ENCODE peak calls at places on chromosomes 12 and 14, in six cellular contexts. G is IMR-90, E is cardiac muscle cell, N is body of pancreas, K is stomach, J is AG10803. X is an unnamed sample.

GRCh38 chr14:87990687-87991086 is 2.3 kb downstream of the GALC start:
- DNase-seq in J (no peak), G (no peak), K (no peak), N (peak; percentile 41), E (no peak), X (no peak)

GRCh38 chr14:90726656-90727055 is 89.6 kb downstream of the TTC7B start:
- DNase-seq in E (peak; percentile 41), J (peak; percentile 73), K (peak; percentile 35), N (peak; percentile 46), G (peak; percentile 37), X (peak; percentile 42)

GRCh38 chr12:49895773-49896172 is 7.9 kb downstream of the FAIM2 start:
- DNase-seq in E (no peak), N (no peak), G (no peak), K (no peak), J (no peak), X (no peak)

GRCh38 chr12:113424915-113425823 is 3.0 kb downstream of the SDSL start:
- DNase-seq in K (peak; percentile 61), E (peak; percentile 75), N (peak; percentile 49), G (peak; percentile 48), J (peak; percentile 57), X (no peak)

GRCh38 chr14:45891417-45892080 is 638.5 kb upstream of the MIS18BP1 start:
- DNase-seq in G (no peak), E (no peak), K (peak; percentile 36), N (peak; percentile 2), J (no peak), X (no peak)

GRCh38 chr12:27474344-27474743 is 27.8 kb downstream of the SMCO2 start:
- DNase-seq in K (no peak), J (peak; percentile 75), N (no peak), E (peak; percentile 66), G (peak; percentile 85), X (no peak)

GRCh38 chr12:114666746-114667668 is 17.0 kb downstream of the TBX3 start:
- DNase-seq in G (no peak), J (no peak), E (no peak), K (no peak), N (no peak), X (peak; percentile 94)

GRCh38 chr12:57881035-57881973 is 34.8 kb upstream of the CTDSP2 start:
- DNase-seq in J (peak; percentile 61), G (peak; percentile 71), N (no peak), K (no peak), E (no peak), X (no peak)

GRCh38 chr14:104436047-104436531 is 143.5 kb upstream of the C14orf180 start:
- DNase-seq in J (peak; percentile 24), G (no peak), K (peak; percentile 71), N (peak; percentile 77), E (peak; percentile 95), X (no peak)

GRCh38 chr12:77097846-77098245 is 32.5 kb upstream of the E2F7 start:
- DNase-seq in G (no peak), E (no peak), J (no peak), K (no peak), N (no peak), X (no peak)

GRCh38 chr12:30661210-30661609 is 34.5 kb downstream of the IPO8 start:
- DNase-seq in G (no peak), K (no peak), J (no peak), N (no peak), E (no peak), X (no peak)

DNA sequence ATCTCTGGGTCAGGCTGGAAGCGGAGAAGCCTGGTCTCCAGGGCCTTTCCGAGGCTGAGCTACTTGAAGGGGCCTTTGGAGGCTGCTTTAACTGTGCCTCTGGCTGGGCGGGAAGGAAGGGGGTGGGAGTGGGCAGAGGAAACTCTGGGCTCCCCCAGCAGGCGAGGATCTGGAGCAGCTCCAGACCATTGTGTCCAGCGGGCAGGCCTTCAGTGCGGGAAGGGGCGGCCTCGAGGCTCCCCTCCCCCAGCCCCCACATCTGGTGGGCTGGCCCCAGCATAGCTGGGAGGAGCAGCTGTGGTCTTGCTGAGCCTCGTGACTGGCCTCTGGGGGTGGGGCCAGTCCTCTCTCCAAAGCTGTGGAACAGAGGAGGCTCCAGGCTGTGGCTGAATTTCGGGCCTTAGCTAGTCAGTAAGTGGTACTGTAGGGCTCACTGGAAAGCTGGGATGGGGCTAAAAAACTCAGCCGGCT is 3.4 kb downstream of the TAMALIN start:
- DNase-seq in J (peak; percentile 80), E (peak; percentile 98), K (peak; percentile 38), G (peak; percentile 83), N (peak; percentile 63), X (peak; percentile 36)
- H3K4me3 ChIP-seq in J (no peak overlapping the region), E (no peak overlapping the region), K (no peak overlapping the region), G (no peak overlapping the region), N (no peak overlapping the region), X (peak overlapping the region; percentile 20)

GRCh38 chr12:131850856-131851559 is 22.8 kb downstream of the MMP17 start:
- DNase-seq in N (peak; percentile 59), E (no peak), G (no peak), J (no peak), K (peak; percentile 65), X (no peak)
- TF ChIP-seq CTCF in N (peak; percentile 72), E (no peak), G (peak; percentile 56), J (peak; percentile 50), K (no peak), X (peak; percentile 27)

GRCh38 chr14:99668998-99669314 is 15.1 kb upstream of the CYP46A1 start:
- DNase-seq in E (no peak), J (no peak), K (no peak), G (no peak), N (no peak), X (no peak)

GRCh38 chr14:99672506-99673327 is 11.4 kb upstream of the CYP46A1 start:
- DNase-seq in N (no peak), G (no peak), E (no peak), K (no peak), J (no peak), X (no peak)

GRCh38 chr14:99671230-99672224 is 12.6 kb upstream of the CYP46A1 start:
- DNase-seq in G (no peak), E (peak; percentile 19), N (no peak), J (no peak), K (no peak), X (no peak)

GRCh38 chr14:99668307-99668997 is 15.6 kb upstream of the CYP46A1 start:
- DNase-seq in K (no peak), N (no peak), E (no peak), J (no peak), G (no peak), X (no peak)

GRCh38 chr14:99670361-99671229 is 13.5 kb upstream of the CYP46A1 start:
- DNase-seq in E (no peak), G (peak; percentile 59), K (no peak), J (peak; percentile 37), N (no peak), X (peak; percentile 43)
- H3K4me3 ChIP-seq in E (no peak overlapping the region), G (no peak overlapping the region), K (no peak overlapping the region), J (no peak overlapping the region), N (no peak overlapping the region), X (no peak overlapping the region)

DNA sequence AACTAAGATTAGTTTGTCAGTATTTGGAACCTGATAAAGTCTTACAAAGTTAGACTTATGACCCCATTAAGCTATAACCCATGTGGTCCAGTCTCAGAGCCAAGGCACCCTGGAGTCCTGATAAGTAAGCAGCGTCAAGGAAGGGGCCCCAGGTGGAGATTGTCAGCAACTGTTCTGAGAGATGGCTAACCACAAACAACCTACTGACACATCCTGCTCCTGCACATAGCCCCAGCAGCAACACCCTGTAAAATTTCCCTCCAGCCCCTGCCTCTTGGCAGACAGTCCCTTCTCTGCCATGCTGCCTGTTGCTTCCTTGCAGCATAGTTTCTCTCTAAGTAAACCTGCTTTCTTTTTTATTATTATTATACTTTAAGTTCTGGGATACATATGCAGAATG is 220.4 kb upstream of the TMEM260 start:
- DNase-seq in N (no peak), G (no peak), K (no peak), J (no peak), E (peak; percentile 85), X (no peak)
- TF ChIP-seq CTCF in N (no peak), G (no peak), K (no peak), J (no peak), E (no peak), X (no peak)

DNA sequence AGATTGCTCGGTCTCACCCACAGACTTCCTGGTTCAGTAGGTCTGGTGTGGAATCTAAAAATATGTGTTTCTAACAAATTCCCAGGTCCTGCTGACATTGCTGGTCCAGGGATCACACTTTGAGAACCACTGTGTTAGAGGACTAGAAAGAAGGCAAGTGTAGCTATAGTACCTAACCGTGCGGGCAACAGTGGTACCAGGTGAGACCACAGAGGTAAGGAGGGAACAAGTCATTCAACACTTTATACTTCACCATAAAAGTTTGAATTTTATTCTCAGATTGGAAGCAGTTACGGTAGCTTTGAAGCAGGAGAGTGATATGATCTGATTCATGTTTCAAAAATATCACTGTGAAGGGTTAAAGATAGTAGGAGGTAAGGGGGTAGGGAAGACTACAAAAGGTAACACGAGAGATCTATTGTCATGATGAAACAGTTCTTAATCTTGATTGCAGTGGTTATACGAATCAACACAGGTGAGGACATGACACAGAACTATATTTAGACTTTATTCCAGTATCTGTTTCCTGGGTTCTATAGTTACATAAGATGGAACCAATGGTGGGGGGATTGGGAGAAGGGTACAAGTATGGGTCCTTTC is 73.5 kb downstream of the CDK17 start:
- DNase-seq in K (no peak), N (no peak), G (no peak), J (no peak), E (no peak), X (no peak)
- H3K4me3 ChIP-seq in K (no peak overlapping the region), N (no peak overlapping the region), G (no peak overlapping the region), J (no peak overlapping the region), E (no peak overlapping the region), X (no peak overlapping the region)

DNA sequence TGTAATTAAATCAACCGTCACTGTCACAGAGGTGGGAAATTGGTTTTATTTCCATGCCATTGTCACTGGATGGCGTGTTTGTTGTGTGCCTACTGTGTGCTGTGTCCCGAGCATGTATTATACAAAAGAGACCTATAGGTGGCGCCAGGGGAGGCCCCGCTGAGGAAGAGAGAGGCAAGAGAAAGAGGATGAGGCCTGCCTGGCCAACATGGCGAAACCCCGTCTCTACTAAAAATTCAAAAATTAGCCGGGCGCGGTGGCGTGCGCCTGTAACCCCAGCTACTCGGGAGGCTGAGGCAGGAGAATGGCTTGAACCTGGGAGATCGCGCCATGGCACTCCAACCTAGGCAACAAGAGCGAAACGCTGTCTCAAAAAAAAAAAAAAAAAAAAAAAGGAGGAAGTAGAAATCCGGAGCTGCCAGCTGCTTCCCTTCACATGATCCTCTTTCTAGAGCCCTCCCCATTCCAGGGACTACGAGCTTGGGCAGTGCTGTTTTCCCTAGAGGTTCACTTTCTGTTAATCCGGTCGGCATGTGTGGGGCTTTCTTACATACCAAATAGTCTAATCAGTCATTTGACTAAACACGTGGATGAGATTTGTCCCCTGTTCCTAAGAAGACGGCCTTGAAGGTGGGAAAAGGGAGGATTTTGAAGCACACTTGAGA is 6.4 kb upstream of the CCDC175 start:
- DNase-seq in N (peak; percentile 10), K (no peak), G (no peak), J (no peak), E (no peak), X (no peak)
- TF ChIP-seq CTCF in N (no peak), K (no peak), G (no peak), J (no peak), E (no peak), X (no peak)

DNA sequence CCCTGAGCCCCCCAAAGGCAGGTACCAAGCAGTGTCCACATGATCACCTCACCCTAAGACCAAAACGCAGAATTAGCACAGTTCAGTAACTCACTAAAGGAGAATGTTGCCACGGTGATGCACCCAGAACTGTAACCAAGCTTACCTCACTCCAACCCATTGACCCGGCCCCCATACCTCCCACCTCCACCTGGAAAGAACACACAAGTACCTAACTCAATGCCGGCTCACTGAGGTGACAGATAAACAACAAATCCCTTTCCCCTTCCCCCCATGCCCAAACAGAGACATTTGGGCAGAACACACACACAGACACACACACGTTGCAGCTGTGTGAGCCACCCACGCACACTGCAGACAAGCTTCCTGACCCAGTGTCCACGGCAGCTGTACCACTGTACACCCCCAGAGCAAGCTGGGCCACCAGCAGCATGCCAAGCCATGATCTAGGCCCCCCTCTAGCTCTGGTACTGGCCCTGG is 1.3 kb downstream of the RAPGEF3 start:
- DNase-seq in N (no peak), J (no peak), G (no peak), E (no peak), K (no peak), X (no peak)
- H3K4me3 ChIP-seq in N (no peak overlapping the region), J (peak overlapping the region; percentile 77), G (no peak overlapping the region), E (no peak overlapping the region), K (peak overlapping the region; percentile 57), X (no peak overlapping the region)